ENCODE peak calls at places on chromosomes 5 and 9, in nine cellular contexts. J is SK-N-SH, H is GM23338, S is HCT116, C is H1, K is astrocyte, I is PC-9, D is osteoblast, Y is fibroblast of lung. G is an unnamed sample. For H3K4me1, the result is how much of the 10 kb centered on the place peaks cover.

GRCh38 chr5:157575096-157575872 is at the start of gene ADAM19:
- DNase-seq in J (peak), Y (peak), D (peak), H (peak), I (no peak), K (peak), C (peak), S (no peak), G (peak)

GRCh38 chr5:132094393-132095076 is 20.9 kb downstream of the CSF2 start:
- DNase-seq in Y (peak), C (no peak), I (peak), H (no peak), K (peak), S (no peak), J (no peak), D (peak), G (peak)

GRCh38 chr5:132420706-132421272 is 51.3 kb downstream of the SLC22A5 start:
- DNase-seq in Y (no peak), S (no peak), K (no peak), J (no peak), H (no peak), D (peak), I (no peak), C (no peak), G (peak)

GRCh38 chr5:109997191-109997590 is 307.5 kb downstream of the MAN2A1 start:
- DNase-seq in Y (no peak), S (no peak), H (peak), D (no peak), I (no peak), J (no peak), K (no peak), C (no peak), G (no peak)

GRCh38 chr5:55407984-55408383 is 100.2 kb downstream of the MTREX start:
- DNase-seq in K (no peak), Y (no peak), H (no peak), I (no peak), J (no peak), S (no peak), C (no peak), D (no peak), G (no peak)

GRCh38 chr5:24788829-24789509 is 144.2 kb upstream of the CDH10 start:
- DNase-seq in H (no peak), D (no peak), S (no peak), I (peak), C (no peak), K (peak), Y (no peak), J (no peak), G (no peak)

GRCh38 chr5:80480354-80480753 is 7.5 kb upstream of the FAM151B start:
- DNase-seq in J (no peak), H (no peak), C (no peak), Y (no peak), I (no peak), S (no peak), K (no peak), D (no peak), G (no peak)

GRCh38 chr9:124835026-124835501 is 18.2 kb upstream of the WDR38 start:
- DNase-seq in D (no peak), K (peak), I (peak), S (no peak), C (no peak), J (peak), H (no peak), Y (peak), G (peak)

GRCh38 chr5:117800261-117800660 is 1188.1 kb downstream of the DTWD2 start:
- DNase-seq in D (no peak), I (no peak), S (no peak), Y (peak), H (no peak), K (no peak), C (no peak), J (no peak), G (no peak)

GRCh38 chr5:132770476-132771159 is 6.4 kb downstream of the SEPTIN8 start:
- DNase-seq in K (no peak), Y (no peak), C (no peak), D (no peak), I (no peak), H (no peak), S (no peak), J (no peak), G (peak)

GRCh38 chr5:179284751-179285191 is 60.5 kb downstream of the ADAMTS2 start:
- DNase-seq in J (peak), S (no peak), H (no peak), C (no peak), I (no peak), D (peak), Y (peak), K (no peak), G (no peak)

GRCh38 chr5:145969714-145970092 is 33.3 kb downstream of the SH3RF2 start:
- DNase-seq in H (no peak), Y (no peak), I (no peak), K (no peak), D (no peak), J (no peak), S (no peak), C (no peak), G (no peak)

GRCh38 chr9:121298689-121299112 is 30.7 kb downstream of the GSN start:
- DNase-seq in Y (no peak), K (no peak), H (peak), J (no peak), S (no peak), C (no peak), D (peak), I (no peak), G (peak)

GRCh38 chr5:1462358-1462757 is 17.1 kb upstream of the SLC6A3 start:
- DNase-seq in J (peak), D (peak), H (no peak), Y (no peak), C (no peak), I (no peak), S (no peak), K (no peak), G (no peak)

GRCh38 chr9:115002371-115003120 is 72.2 kb upstream of the TNFSF8 start:
- DNase-seq in H (no peak), D (no peak), I (no peak), J (no peak), S (no peak), K (no peak), C (no peak), Y (no peak), G (no peak)

GRCh38 chr5:76219636-76220035 is 136.5 kb downstream of the SV2C start:
- DNase-seq in K (no peak), D (no peak), S (no peak), Y (no peak), J (no peak), C (no peak), I (no peak), H (no peak), G (no peak)

GRCh38 chr9:99076483-99077171 is 28.3 kb upstream of the TGFBR1 start:
- DNase-seq in C (no peak), K (no peak), H (no peak), D (no peak), J (no peak), I (no peak), Y (no peak), S (no peak), G (no peak)

GRCh38 chr5:143985832-143986485 is 174.0 kb downstream of the HMHB1 start:
- DNase-seq in H (no peak), D (peak), J (no peak), S (no peak), I (peak), K (peak), Y (peak), C (no peak), G (peak)

GRCh38 chr9:105299190-105299854 is 54.9 kb downstream of the SLC44A1 start:
- DNase-seq in K (peak), H (no peak), C (no peak), J (no peak), I (peak), Y (peak), D (peak), S (no peak), G (peak)

GRCh38 chr9:130417602-130418001 is 27.2 kb upstream of the ASS1 start:
- DNase-seq in J (no peak), H (peak), K (no peak), C (peak), D (peak), Y (no peak), S (no peak), I (no peak), G (no peak)
- TF ChIP-seq CTCF in J (no peak), H (peak), K (no peak), C (peak), D (peak), Y (no peak), S (no peak), I (peak), G (no peak)

GRCh38 chr5:69414885-69415583 is at the start of gene MARVELD2:
- DNase-seq in I (peak), H (peak), C (peak), S (peak), Y (peak), K (peak), D (peak), J (peak), G (peak)
- H3K4me1 ChIP-seq in I (under half), H (under half), C (under half), S (under half), Y (under half), K (under half), D (under half), J (under half), G (under half)

GRCh38 chr5:32069396-32069795 is 104.7 kb downstream of the GOLPH3 start:
- DNase-seq in S (no peak), I (no peak), Y (no peak), D (no peak), C (no peak), K (no peak), H (no peak), J (no peak), G (peak)

GRCh38 chr5:32067774-32068173 is 106.3 kb downstream of the GOLPH3 start:
- DNase-seq in D (no peak), Y (no peak), I (no peak), C (no peak), H (no peak), S (no peak), J (no peak), K (no peak), G (no peak)

GRCh38 chr5:32071351-32071944 is 102.7 kb downstream of the GOLPH3 start:
- DNase-seq in C (no peak), H (no peak), S (no peak), I (no peak), J (no peak), Y (no peak), K (peak), D (no peak), G (peak)

GRCh38 chr5:32068561-32068960 is 105.6 kb downstream of the GOLPH3 start:
- DNase-seq in S (no peak), K (no peak), H (no peak), I (no peak), C (no peak), J (no peak), D (no peak), Y (no peak), G (peak)

DNA sequence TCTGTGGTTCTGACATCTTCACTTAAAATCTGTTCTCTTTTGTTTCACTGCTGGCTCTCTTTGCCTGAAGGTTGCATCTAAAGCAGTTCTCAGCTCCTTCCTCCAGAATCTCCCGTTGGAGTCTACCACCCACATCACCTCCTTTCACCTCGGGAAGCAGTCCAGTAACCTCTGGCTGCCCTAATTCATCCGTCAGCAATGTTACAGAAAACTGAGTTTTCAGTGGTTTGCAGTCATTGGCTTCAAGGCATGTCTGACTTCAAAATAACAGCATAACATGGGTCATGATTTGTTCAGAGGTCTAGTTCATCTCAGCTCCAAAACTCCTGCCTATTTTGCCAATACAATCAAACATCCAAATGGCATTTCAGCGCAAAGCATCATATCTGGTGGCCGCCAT is 107.7 kb downstream of the GOLPH3 start:
- DNase-seq in I (no peak), K (no peak), C (no peak), H (no peak), S (no peak), Y (no peak), D (no peak), J (no peak), G (no peak)
- H2AFZ ChIP-seq in I (no peak), K (no peak), C (no peak), H (no peak), S (no peak), Y (no peak), D (no peak), J (no peak), G (no peak)

DNA sequence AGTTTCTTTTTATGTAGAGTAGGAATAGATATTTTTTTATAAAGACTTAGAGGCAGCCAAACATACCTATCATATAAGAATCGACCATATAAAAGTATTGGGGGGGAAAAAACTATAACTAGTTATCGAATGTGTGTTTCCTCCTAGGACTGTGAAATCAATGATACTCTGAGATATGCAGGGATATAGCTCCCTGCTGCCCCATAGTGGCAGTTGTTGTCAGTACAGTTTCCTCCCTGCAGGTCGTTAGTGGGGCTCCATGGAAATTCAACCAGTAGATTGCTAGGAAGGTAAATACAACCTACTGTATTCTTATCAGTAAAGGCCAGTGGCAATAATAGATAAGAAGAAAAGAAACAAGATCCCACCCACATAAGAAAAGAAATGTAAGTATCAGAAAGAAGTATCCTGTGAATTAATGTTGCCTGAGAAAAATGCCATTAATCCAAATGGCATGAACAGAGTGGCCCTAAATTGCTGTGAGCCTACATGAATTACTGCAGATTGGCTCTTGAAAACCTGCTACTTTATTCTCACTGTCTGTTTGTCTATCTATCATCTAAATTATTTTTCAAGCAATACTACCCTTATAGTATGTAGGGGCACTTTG is 136.9 kb upstream of the FBN2 start:
- DNase-seq in H (peak), D (peak), C (peak), K (peak), S (peak), I (no peak), J (peak), Y (peak), G (peak)
- TF ChIP-seq CTCF in H (peak), D (peak), C (peak), K (peak), S (peak), I (peak), J (peak), Y (peak), G (peak)